ENCODE peak calls at places on chromosome 9, in five cellular contexts. K, U, M, J and R are unnamed samples.

GRCh38 chr9:79492092-79492995 is 79.4 kb upstream of the TLE4 start:
- DNase-seq in K (no peak), U (no peak), M (peak), J (no peak), R (peak)

GRCh38 chr9:91378695-91379127 is 17.0 kb upstream of the AUH start:
- DNase-seq in K (peak), U (no peak), M (peak), J (no peak), R (peak)

GRCh38 chr9:32426278-32426939 is 42.0 kb downstream of the ACO1 start:
- DNase-seq in K (no peak), U (no peak), M (peak), J (no peak), R (no peak)

GRCh38 chr9:116075191-116075590 is 78.4 kb upstream of the PAPPA start:
- DNase-seq in K (no peak), U (no peak), M (peak), J (no peak), R (no peak)

GRCh38 chr9:97506787-97507186 is 5.3 kb downstream of the TMOD1 start:
- DNase-seq in K (no peak), U (no peak), M (no peak), J (no peak), R (no peak)

GRCh38 chr9:14221558-14221957 is 92.4 kb downstream of the NFIB start:
- DNase-seq in K (peak), U (no peak), M (peak), J (no peak), R (peak)

GRCh38 chr9:128203842-128204551 is 818 bp downstream of the DNM1 start:
- DNase-seq in K (peak), U (peak), M (peak), J (peak), R (no peak)

GRCh38 chr9:109722007-109722406 is 58.0 kb upstream of the PALM2AKAP2 start:
- DNase-seq in K (no peak), U (no peak), M (no peak), J (no peak), R (no peak)

GRCh38 chr9:129834489-129835127 is 467 bp downstream of the C9orf78 start:
- DNase-seq in K (no peak), U (no peak), M (no peak), J (no peak), R (no peak)

GRCh38 chr9:129604766-129605163 is 16.1 kb downstream of the C9orf50 start:
- DNase-seq in K (no peak), U (no peak), M (no peak), J (no peak), R (no peak)

GRCh38 chr9:88532320-88532719 is 2.7 kb upstream of the NXNL2 start:
- DNase-seq in K (peak), U (peak), M (peak), J (peak), R (peak)
- H3K9ac ChIP-seq in K (peak), U (no peak), M (no peak), J (no peak), R (no peak)

GRCh38 chr9:35070823-35071813 is 1.3 kb downstream of the VCP start:
- DNase-seq in K (peak), U (no peak), M (peak), J (no peak), R (peak)

GRCh38 chr9:35071814-35072460 is 488 bp downstream of the VCP start:
- DNase-seq in K (peak), U (peak), M (peak), J (peak), R (peak)

GRCh38 chr9:35073276-35073607 is 817 bp upstream of the VCP start:
- DNase-seq in K (no peak), U (no peak), M (peak), J (no peak), R (no peak)

GRCh38 chr9:35074141-35074540 is 1.7 kb upstream of the VCP start:
- DNase-seq in K (no peak), U (no peak), M (no peak), J (no peak), R (no peak)

DNA sequence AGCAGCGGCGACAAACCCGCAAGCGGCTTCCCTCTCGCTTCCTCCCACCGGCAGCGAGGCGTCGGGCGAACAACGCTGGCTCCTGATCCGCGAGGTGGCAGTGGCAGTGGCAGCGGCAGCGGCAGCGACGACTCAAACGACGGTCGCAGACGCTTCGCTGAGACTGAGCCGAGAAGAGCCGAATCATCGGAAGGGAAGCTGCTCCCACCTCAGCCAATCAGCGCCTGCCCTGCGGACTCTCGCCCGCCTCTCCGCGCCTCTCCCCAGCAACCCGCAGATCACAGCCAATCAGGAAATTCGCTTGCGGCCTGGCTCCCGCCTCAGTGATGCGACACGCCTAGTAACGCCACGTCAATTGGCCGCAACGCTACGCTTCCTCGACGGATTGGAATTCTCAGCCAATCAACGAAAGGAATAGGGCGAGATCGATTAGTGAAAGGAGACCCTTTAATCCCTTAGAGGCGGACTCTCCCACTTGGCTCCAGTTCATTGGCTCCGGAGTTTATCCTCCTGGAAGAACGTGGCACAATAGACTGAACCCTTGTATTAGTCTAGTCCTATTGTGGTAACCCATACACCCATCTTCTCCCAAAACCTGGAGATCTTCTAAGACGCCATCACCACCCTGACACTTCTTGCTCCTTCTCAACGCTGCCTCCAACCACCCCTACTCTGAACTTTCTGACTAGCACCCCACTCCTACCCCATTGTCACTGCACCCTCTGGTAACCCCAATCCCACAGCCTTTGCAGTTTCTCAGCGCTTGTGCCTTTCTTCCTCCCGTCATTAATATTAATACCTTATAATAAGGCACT is at the start of gene VCP:
- DNase-seq in K (peak), U (peak), M (peak), J (peak), R (peak)
- H3K23ac ChIP-seq in K (peak), U (no peak), M (peak), J (peak), R (no peak)

GRCh38 chr9:107481035-107481434 is 8.5 kb downstream of the KLF4 start:
- DNase-seq in K (no peak), U (no peak), M (no peak), J (no peak), R (peak)
- H3K4me2 ChIP-seq in K (no peak), U (no peak), M (no peak), J (no peak), R (no peak)

GRCh38 chr9:137052998-137053943 is 590 bp downstream of the ENTPD2 start:
- DNase-seq in K (no peak), U (peak), M (no peak), J (no peak), R (no peak)
- H3K9ac ChIP-seq in K (no peak), U (no peak), M (no peak), J (no peak), R (no peak)

GRCh38 chr9:136109351-136110081 is 9.2 kb downstream of the TMEM250 start:
- DNase-seq in K (peak), U (peak), M (peak), J (no peak), R (peak)
- H3K23ac ChIP-seq in K (peak), U (no peak), M (peak), J (peak), R (no peak)

GRCh38 chr9:71630371-71630770 is 137.9 kb downstream of the CEMIP2 start:
- DNase-seq in K (peak), U (no peak), M (no peak), J (no peak), R (no peak)
- H3K4me2 ChIP-seq in K (no peak), U (no peak), M (no peak), J (no peak), R (no peak)

DNA sequence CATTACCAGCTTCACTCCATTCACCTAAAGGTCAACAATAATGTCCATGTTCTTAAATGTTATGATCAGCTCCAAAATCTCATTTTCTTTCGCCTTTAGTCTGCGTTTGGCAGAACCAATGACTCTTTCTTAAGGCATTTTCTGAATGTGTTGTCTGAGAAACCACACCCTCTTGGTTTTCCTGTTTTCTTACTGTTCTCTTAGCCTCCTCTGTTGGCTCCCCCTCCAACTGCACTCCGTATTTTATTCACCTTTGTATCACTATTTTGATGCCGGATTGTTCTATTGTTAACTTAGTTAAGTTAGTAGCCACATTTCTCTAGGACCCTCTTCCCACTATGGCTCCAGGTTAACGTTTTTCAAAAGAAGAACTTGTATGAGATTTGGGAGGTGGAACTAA is 185.6 kb downstream of the DMAC1 start:
- DNase-seq in K (peak), U (no peak), M (no peak), J (no peak), R (no peak)
- H3K9ac ChIP-seq in K (no peak), U (no peak), M (no peak), J (no peak), R (no peak)

DNA sequence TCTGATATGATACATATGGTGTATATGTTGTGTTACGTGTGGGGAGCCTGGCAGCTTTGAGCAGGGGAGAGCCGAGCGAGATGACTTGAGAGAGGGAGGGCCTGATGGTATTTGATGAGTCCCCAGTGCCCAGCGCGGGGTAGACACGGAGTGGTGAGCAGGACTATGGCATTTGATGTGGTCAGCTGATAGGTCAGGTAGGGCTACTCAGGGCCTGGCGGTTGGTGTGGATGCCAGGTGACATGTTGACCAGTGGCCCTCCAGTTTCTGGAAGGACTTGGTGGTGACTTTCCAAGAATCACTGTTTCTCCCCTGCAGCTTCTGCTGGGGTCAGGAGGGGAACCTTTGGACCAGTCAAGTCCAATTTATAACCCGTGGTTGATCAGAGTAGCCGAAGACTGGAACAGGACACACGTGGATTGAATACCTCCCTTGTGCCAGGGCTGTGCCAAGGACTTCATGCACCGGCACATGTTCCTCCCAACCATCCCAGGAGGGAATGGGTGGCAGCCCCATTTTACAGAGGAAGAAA is 148.8 kb downstream of the RGS3 start:
- DNase-seq in K (no peak), U (no peak), M (no peak), J (no peak), R (no peak)
- H3K23ac ChIP-seq in K (no peak), U (no peak), M (no peak), J (no peak), R (no peak)

DNA sequence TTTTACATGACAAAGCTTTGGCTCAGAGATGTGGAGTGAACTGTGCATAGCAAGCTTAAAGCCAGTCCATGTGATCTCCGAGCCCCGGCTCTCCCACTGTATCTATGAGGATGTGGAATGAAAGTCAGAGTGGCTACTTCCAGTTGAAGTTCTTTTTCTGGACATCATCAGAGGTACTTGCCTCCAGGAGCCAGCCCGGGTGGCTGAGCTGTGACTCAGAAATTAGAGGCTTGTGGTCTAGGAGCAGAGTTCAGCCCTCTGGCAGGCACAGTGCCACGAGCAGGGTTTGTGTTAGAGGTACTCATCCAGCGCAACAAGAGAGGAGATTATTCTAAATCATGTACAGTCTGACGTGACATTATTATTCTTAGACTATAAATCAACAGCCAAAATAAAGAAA is 322.5 kb downstream of the CDK5RAP2 start:
- DNase-seq in K (no peak), U (no peak), M (no peak), J (no peak), R (no peak)
- H3K4me2 ChIP-seq in K (no peak), U (no peak), M (no peak), J (no peak), R (no peak)

DNA sequence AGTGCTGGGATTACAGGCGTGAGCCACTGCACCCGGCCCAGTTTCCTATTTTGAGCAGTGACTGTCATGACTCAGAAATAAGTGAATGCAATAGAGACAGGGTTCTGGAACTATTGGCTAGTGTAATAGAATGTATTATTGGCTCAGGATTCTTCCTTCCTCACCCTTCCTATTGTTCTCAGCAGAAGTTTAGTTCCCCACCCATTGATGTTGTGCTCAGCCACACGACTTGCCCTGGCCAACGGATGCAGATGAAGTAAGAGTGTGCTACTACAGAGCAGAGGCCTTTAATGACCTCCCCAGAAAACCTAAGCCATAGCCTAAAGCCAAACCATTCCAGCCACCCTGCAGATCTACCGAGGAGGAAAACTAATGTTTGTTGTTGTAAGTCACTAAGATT is 287.9 kb downstream of the AGTPBP1 start:
- DNase-seq in K (no peak), U (no peak), M (no peak), J (no peak), R (peak)
- H3K9ac ChIP-seq in K (no peak), U (no peak), M (no peak), J (no peak), R (no peak)